ENCODE peak calls at places on chromosome 14, in four cellular contexts. U is fibroblast of lung, A is NB4, L is Peyer's patch. M is an unnamed sample.

GRCh38 chr14:60164404-60164716 is 838 bp downstream of the DHRS7 start:
- DNase-seq in A (no peak), U (no peak), L (no peak), M (no peak)

GRCh38 chr14:104743461-104744380 is 9.2 kb upstream of the SIVA1 start:
- DNase-seq in U (peak), L (no peak), A (no peak), M (no peak)

GRCh38 chr14:29321646-29322045 is 555.1 kb downstream of the FOXG1 start:
- DNase-seq in U (peak), L (no peak), A (no peak), M (peak)

GRCh38 chr14:105582639-105583038 is 56.3 kb downstream of the TMEM121 start:
- DNase-seq in L (peak), A (no peak), U (no peak), M (no peak)

GRCh38 chr14:24411468-24412454 is 13.0 kb downstream of the NYNRIN start:
- DNase-seq in U (peak), L (peak), A (peak), M (peak)

GRCh38 chr14:77407158-77407557 is 16.2 kb downstream of the NOXRED1 start:
- DNase-seq in A (peak), U (peak), L (no peak), M (peak)

GRCh38 chr14:69968151-69968550 is 88.9 kb downstream of the SMOC1 start:
- DNase-seq in A (no peak), U (peak), L (no peak), M (no peak)

GRCh38 chr14:32512813-32513212 is 183.7 kb downstream of the AKAP6 start:
- DNase-seq in L (no peak), A (no peak), U (no peak), M (no peak)

GRCh38 chr14:62117718-62118164 is 355.5 kb downstream of the SNAPC1 start:
- DNase-seq in U (peak), A (no peak), L (no peak), M (no peak)

GRCh38 chr14:20262642-20263128 is 23.6 kb downstream of the OR11H4 start:
- DNase-seq in L (no peak), A (peak), U (peak), M (peak)

GRCh38 chr14:78319826-78320635 is 149.9 kb downstream of the NRXN3 start:
- DNase-seq in U (no peak), A (no peak), L (no peak), M (no peak)

GRCh38 chr14:74142523-74142922 is 57.8 kb downstream of the LIN52 start:
- DNase-seq in A (no peak), U (no peak), L (no peak), M (no peak)

GRCh38 chr14:85702191-85702590 is 172.2 kb downstream of the FLRT2 start:
- DNase-seq in L (no peak), A (no peak), U (no peak), M (no peak)

GRCh38 chr14:92920001-92920400 is 2.9 kb upstream of the CHGA start:
- DNase-seq in A (no peak), U (no peak), L (no peak), M (no peak)

GRCh38 chr14:66403183-66403582 is 83.0 kb upstream of the CCDC196 start:
- DNase-seq in U (peak), L (no peak), A (peak), M (no peak)

GRCh38 chr14:92997343-92998061 is 74.6 kb downstream of the CHGA start:
- DNase-seq in A (no peak), L (no peak), U (no peak), M (no peak)

GRCh38 chr14:105323663-105324062 is 9.1 kb downstream of the PACS2 start:
- DNase-seq in U (no peak), A (no peak), L (no peak), M (no peak)

GRCh38 chr14:77286554-77286953 is 15.5 kb upstream of the NGB start:
- DNase-seq in U (no peak), A (no peak), L (no peak), M (no peak)

GRCh38 chr14:101229666-101230065 is 326.1 kb upstream of the RTL1 start:
- DNase-seq in U (no peak), L (peak), A (no peak), M (no peak)

GRCh38 chr14:52241102-52241793 is 26.2 kb upstream of the PTGDR start:
- DNase-seq in A (no peak), U (peak), L (no peak), M (peak)

GRCh38 chr14:99995700-99996356 is 69.4 kb upstream of the EVL start:
- DNase-seq in U (peak), L (peak), A (peak), M (no peak)

GRCh38 chr14:56268653-56269052 is 150.4 kb downstream of the PELI2 start:
- DNase-seq in A (no peak), L (no peak), U (peak), M (no peak)

GRCh38 chr14:74475678-74476077 is 17.4 kb downstream of the NPC2 start:
- DNase-seq in L (no peak), A (no peak), U (peak), M (peak)

GRCh38 chr14:77000340-77001235 is 27.9 kb downstream of the IRF2BPL start:
- DNase-seq in U (peak), L (no peak), A (no peak), M (no peak)

GRCh38 chr14:81323621-81324400 is 76.3 kb downstream of the STON2 start:
- DNase-seq in L (peak), U (peak), A (no peak), M (no peak)

GRCh38 chr14:55136241-55136640 is 7.2 kb downstream of the LGALS3 start:
- DNase-seq in U (peak), A (no peak), L (no peak), M (no peak)

GRCh38 chr14:55130194-55130550 is 1.1 kb downstream of the LGALS3 start:
- DNase-seq in U (peak), A (no peak), L (no peak), M (no peak)

GRCh38 chr14:55131782-55132181 is 2.7 kb downstream of the LGALS3 start:
- DNase-seq in L (peak), A (peak), U (no peak), M (no peak)

GRCh38 chr14:55136868-55137785 is 8.1 kb downstream of the LGALS3 start:
- DNase-seq in L (no peak), U (peak), A (no peak), M (peak)

DNA sequence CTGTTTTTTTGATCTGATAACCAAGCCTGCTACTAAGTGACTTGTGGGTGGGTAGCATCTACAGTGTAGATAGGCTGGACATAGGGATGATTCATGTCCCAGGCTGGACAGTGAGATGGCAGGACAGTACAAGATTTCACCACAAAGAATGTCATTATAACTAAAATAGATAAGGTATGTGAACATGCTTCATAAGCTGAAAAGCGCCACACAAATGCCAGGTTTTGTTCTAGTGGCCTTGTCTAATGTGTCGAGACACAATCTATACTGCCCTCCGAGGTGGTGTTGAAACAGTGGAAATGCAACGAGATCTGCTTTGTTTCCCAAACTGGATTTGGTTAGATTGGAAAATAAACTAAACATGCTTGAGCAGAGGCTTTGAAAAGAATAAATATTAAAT is 4.4 kb downstream of the LGALS3 start:
- DNase-seq in L (no peak), A (peak), U (peak), M (no peak)
- H3K4me3 ChIP-seq in L (no peak), A (no peak), U (peak), M (no peak)

GRCh38 chr14:46651526-46652144 is at the start of gene RPL10L:
- DNase-seq in L (no peak), A (peak), U (no peak), M (no peak)
- TF ChIP-seq CTCF in L (no peak), A (peak), U (no peak), M (peak)

GRCh38 chr14:97977711-97978261 is 1180.6 kb downstream of the VRK1 start:
- DNase-seq in A (no peak), U (peak), L (peak), M (no peak)
- H3K4me3 ChIP-seq in A (no peak), U (no peak), L (peak), M (no peak)

DNA sequence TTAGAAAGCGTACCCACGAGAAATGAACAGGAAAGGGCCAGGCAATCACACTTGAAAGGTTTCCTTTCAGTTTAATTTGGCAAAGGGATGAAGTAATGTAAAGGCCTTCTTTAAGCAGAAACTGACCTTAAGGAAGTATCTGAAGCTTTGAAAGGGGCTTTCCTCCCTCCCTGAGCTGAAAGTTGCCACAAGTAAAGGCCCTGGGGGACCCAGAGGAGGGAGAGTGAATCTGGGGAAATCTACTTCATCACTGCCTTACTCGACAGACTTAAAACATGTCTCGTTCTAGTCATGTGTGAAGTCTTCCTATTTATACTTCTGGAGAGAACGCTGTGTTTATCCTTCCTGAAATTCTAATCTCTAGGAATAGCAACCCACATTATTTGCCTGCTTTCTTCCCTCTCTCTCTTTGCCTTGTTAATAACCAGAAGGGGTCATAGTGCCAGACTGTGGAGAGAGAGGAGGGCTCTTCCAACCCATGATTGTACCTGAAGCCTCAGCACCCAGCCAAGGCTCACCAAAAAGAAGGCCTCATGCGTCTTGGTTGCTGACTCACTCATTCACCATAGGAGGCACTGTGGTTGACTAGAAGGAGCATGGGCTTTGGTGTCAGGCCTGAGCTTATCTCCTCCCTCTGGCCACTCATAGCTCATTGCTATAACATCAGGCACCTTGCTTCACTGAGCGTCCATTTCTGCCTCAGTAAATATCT is 10.2 kb upstream of the GPX2 start:
- DNase-seq in A (peak), L (no peak), U (no peak), M (no peak)
- TF ChIP-seq CTCF in A (peak), L (no peak), U (peak), M (no peak)

M was measured in AG09309.